ENCODE peak calls at places on chromosomes 4 and X, in six cellular contexts. One of them, this sample, is unnamed.

GRCh38 chr4:152073738-152074137 is 312.9 kb upstream of the GATB start:
- DNase-seq in stimulated activated CD4-positive, alpha-beta T cell treated with anti-CD3 and anti-CD28 coated beads, Interleukin-1b, Interleukin-23, amount 100 ng/mL, for 24 hours: no peak
- DNase-seq in left colon: no peak
- DNase-seq in CD8-positive, alpha-beta memory T cell: no peak
- DNase-seq in CD4-positive, alpha-beta T cell: no peak
- DNase-seq in GM19239: no peak
- DNase-seq in this sample: no peak

GRCh38 chrX:45322820-45323219 is 122.1 kb upstream of the DIPK2B start:
- DNase-seq in stimulated activated CD4-positive, alpha-beta T cell treated with anti-CD3 and anti-CD28 coated beads, Interleukin-1b, Interleukin-23, amount 100 ng/mL, for 24 hours: no peak
- DNase-seq in left colon: no peak
- DNase-seq in CD8-positive, alpha-beta memory T cell: no peak
- DNase-seq in CD4-positive, alpha-beta T cell: no peak
- DNase-seq in GM19239: no peak
- DNase-seq in this sample: no peak

GRCh38 chrX:19729761-19730160 is 157.6 kb downstream of the SH3KBP1 start:
- DNase-seq in stimulated activated CD4-positive, alpha-beta T cell treated with anti-CD3 and anti-CD28 coated beads, Interleukin-1b, Interleukin-23, amount 100 ng/mL, for 24 hours: no peak
- DNase-seq in left colon: no peak
- DNase-seq in CD8-positive, alpha-beta memory T cell: no peak
- DNase-seq in CD4-positive, alpha-beta T cell: no peak
- DNase-seq in GM19239: no peak
- DNase-seq in this sample: no peak

GRCh38 chr4:32775049-32775448 is 2054.9 kb downstream of the PCDH7 start:
- DNase-seq in stimulated activated CD4-positive, alpha-beta T cell treated with anti-CD3 and anti-CD28 coated beads, Interleukin-1b, Interleukin-23, amount 100 ng/mL, for 24 hours: no peak
- DNase-seq in left colon: no peak
- DNase-seq in CD8-positive, alpha-beta memory T cell: no peak
- DNase-seq in CD4-positive, alpha-beta T cell: no peak
- DNase-seq in GM19239: no peak
- DNase-seq in this sample: peak

GRCh38 chr4:186946682-186947294 is 223.1 kb upstream of the FAT1 start:
- DNase-seq in stimulated activated CD4-positive, alpha-beta T cell treated with anti-CD3 and anti-CD28 coated beads, Interleukin-1b, Interleukin-23, amount 100 ng/mL, for 24 hours: no peak
- DNase-seq in left colon: peak
- DNase-seq in CD8-positive, alpha-beta memory T cell: no peak
- DNase-seq in CD4-positive, alpha-beta T cell: no peak
- DNase-seq in GM19239: no peak
- DNase-seq in this sample: peak

GRCh38 chr4:2363056-2363719 is 55.3 kb downstream of the ZFYVE28 start:
- DNase-seq in stimulated activated CD4-positive, alpha-beta T cell treated with anti-CD3 and anti-CD28 coated beads, Interleukin-1b, Interleukin-23, amount 100 ng/mL, for 24 hours: no peak
- DNase-seq in left colon: no peak
- DNase-seq in CD8-positive, alpha-beta memory T cell: no peak
- DNase-seq in CD4-positive, alpha-beta T cell: no peak
- DNase-seq in GM19239: no peak
- DNase-seq in this sample: no peak

GRCh38 chrX:115047715-115048114 is 30.3 kb upstream of the IL13RA2 start:
- DNase-seq in stimulated activated CD4-positive, alpha-beta T cell treated with anti-CD3 and anti-CD28 coated beads, Interleukin-1b, Interleukin-23, amount 100 ng/mL, for 24 hours: no peak
- DNase-seq in left colon: no peak
- DNase-seq in CD8-positive, alpha-beta memory T cell: no peak
- DNase-seq in CD4-positive, alpha-beta T cell: no peak
- DNase-seq in GM19239: no peak
- DNase-seq in this sample: no peak

GRCh38 chr4:120692964-120693363 is 229.6 kb downstream of the PRDM5 start:
- DNase-seq in stimulated activated CD4-positive, alpha-beta T cell treated with anti-CD3 and anti-CD28 coated beads, Interleukin-1b, Interleukin-23, amount 100 ng/mL, for 24 hours: no peak
- DNase-seq in left colon: peak
- DNase-seq in CD8-positive, alpha-beta memory T cell: no peak
- DNase-seq in CD4-positive, alpha-beta T cell: no peak
- DNase-seq in GM19239: no peak
- DNase-seq in this sample: no peak

GRCh38 chr4:83129258-83129657 is 14.7 kb upstream of the PLAC8 start:
- DNase-seq in stimulated activated CD4-positive, alpha-beta T cell treated with anti-CD3 and anti-CD28 coated beads, Interleukin-1b, Interleukin-23, amount 100 ng/mL, for 24 hours: no peak
- DNase-seq in left colon: no peak
- DNase-seq in CD8-positive, alpha-beta memory T cell: no peak
- DNase-seq in CD4-positive, alpha-beta T cell: no peak
- DNase-seq in GM19239: no peak
- DNase-seq in this sample: no peak

GRCh38 chr4:56434599-56435000 is 815 bp downstream of the PPAT start:
- DNase-seq in stimulated activated CD4-positive, alpha-beta T cell treated with anti-CD3 and anti-CD28 coated beads, Interleukin-1b, Interleukin-23, amount 100 ng/mL, for 24 hours: no peak
- DNase-seq in left colon: no peak
- DNase-seq in CD8-positive, alpha-beta memory T cell: peak
- DNase-seq in CD4-positive, alpha-beta T cell: no peak
- DNase-seq in GM19239: no peak
- DNase-seq in this sample: no peak

GRCh38 chrX:37423864-37424569 is 74.9 kb downstream of the PRRG1 start:
- DNase-seq in stimulated activated CD4-positive, alpha-beta T cell treated with anti-CD3 and anti-CD28 coated beads, Interleukin-1b, Interleukin-23, amount 100 ng/mL, for 24 hours: no peak
- DNase-seq in left colon: no peak
- DNase-seq in CD8-positive, alpha-beta memory T cell: no peak
- DNase-seq in CD4-positive, alpha-beta T cell: no peak
- DNase-seq in GM19239: no peak
- DNase-seq in this sample: no peak

GRCh38 chr4:158121203-158121586 is 51.6 kb downstream of the GASK1B start:
- DNase-seq in stimulated activated CD4-positive, alpha-beta T cell treated with anti-CD3 and anti-CD28 coated beads, Interleukin-1b, Interleukin-23, amount 100 ng/mL, for 24 hours: no peak
- DNase-seq in left colon: no peak
- DNase-seq in CD8-positive, alpha-beta memory T cell: no peak
- DNase-seq in CD4-positive, alpha-beta T cell: no peak
- DNase-seq in GM19239: no peak
- DNase-seq in this sample: no peak

GRCh38 chr4:173509031-173510001 is 20.7 kb downstream of the HAND2 start:
- DNase-seq in stimulated activated CD4-positive, alpha-beta T cell treated with anti-CD3 and anti-CD28 coated beads, Interleukin-1b, Interleukin-23, amount 100 ng/mL, for 24 hours: no peak
- DNase-seq in left colon: no peak
- DNase-seq in CD8-positive, alpha-beta memory T cell: no peak
- DNase-seq in CD4-positive, alpha-beta T cell: no peak
- DNase-seq in GM19239: no peak
- DNase-seq in this sample: no peak

GRCh38 chrX:51614353-51614752 is 4.4 kb downstream of the CENPVL3 start:
- DNase-seq in stimulated activated CD4-positive, alpha-beta T cell treated with anti-CD3 and anti-CD28 coated beads, Interleukin-1b, Interleukin-23, amount 100 ng/mL, for 24 hours: no peak
- DNase-seq in left colon: no peak
- DNase-seq in CD8-positive, alpha-beta memory T cell: peak
- DNase-seq in CD4-positive, alpha-beta T cell: no peak
- DNase-seq in GM19239: peak
- DNase-seq in this sample: peak

GRCh38 chr4:87559090-87559837 is 30.1 kb upstream of the SPARCL1 start:
- DNase-seq in stimulated activated CD4-positive, alpha-beta T cell treated with anti-CD3 and anti-CD28 coated beads, Interleukin-1b, Interleukin-23, amount 100 ng/mL, for 24 hours: no peak
- DNase-seq in left colon: no peak
- DNase-seq in CD8-positive, alpha-beta memory T cell: peak
- DNase-seq in CD4-positive, alpha-beta T cell: peak
- DNase-seq in GM19239: peak
- DNase-seq in this sample: peak

GRCh38 chr4:138164218-138164617 is 77.9 kb downstream of the SLC7A11 start:
- DNase-seq in stimulated activated CD4-positive, alpha-beta T cell treated with anti-CD3 and anti-CD28 coated beads, Interleukin-1b, Interleukin-23, amount 100 ng/mL, for 24 hours: no peak
- DNase-seq in left colon: no peak
- DNase-seq in CD8-positive, alpha-beta memory T cell: no peak
- DNase-seq in CD4-positive, alpha-beta T cell: no peak
- DNase-seq in GM19239: no peak
- DNase-seq in this sample: no peak

GRCh38 chr4:89307446-89308160 is at the start of gene GPRIN3:
- DNase-seq in stimulated activated CD4-positive, alpha-beta T cell treated with anti-CD3 and anti-CD28 coated beads, Interleukin-1b, Interleukin-23, amount 100 ng/mL, for 24 hours: peak
- DNase-seq in left colon: peak
- DNase-seq in CD8-positive, alpha-beta memory T cell: peak
- DNase-seq in CD4-positive, alpha-beta T cell: peak
- DNase-seq in GM19239: no peak
- DNase-seq in this sample: peak

GRCh38 chrX:130086414-130087207 is 23.7 kb downstream of the ELF4 start:
- DNase-seq in stimulated activated CD4-positive, alpha-beta T cell treated with anti-CD3 and anti-CD28 coated beads, Interleukin-1b, Interleukin-23, amount 100 ng/mL, for 24 hours: no peak
- DNase-seq in left colon: no peak
- DNase-seq in CD8-positive, alpha-beta memory T cell: peak
- DNase-seq in CD4-positive, alpha-beta T cell: peak
- DNase-seq in GM19239: no peak
- DNase-seq in this sample: no peak

GRCh38 chr4:142818476-142818875 is 27.6 kb downstream of the INPP4B start:
- DNase-seq in stimulated activated CD4-positive, alpha-beta T cell treated with anti-CD3 and anti-CD28 coated beads, Interleukin-1b, Interleukin-23, amount 100 ng/mL, for 24 hours: no peak
- DNase-seq in left colon: no peak
- DNase-seq in CD8-positive, alpha-beta memory T cell: no peak
- DNase-seq in CD4-positive, alpha-beta T cell: no peak
- DNase-seq in GM19239: no peak
- DNase-seq in this sample: no peak

GRCh38 chr4:7077371-7077770 is 9.5 kb upstream of the GRPEL1 start:
- DNase-seq in stimulated activated CD4-positive, alpha-beta T cell treated with anti-CD3 and anti-CD28 coated beads, Interleukin-1b, Interleukin-23, amount 100 ng/mL, for 24 hours: no peak
- DNase-seq in left colon: no peak
- DNase-seq in CD8-positive, alpha-beta memory T cell: no peak
- DNase-seq in CD4-positive, alpha-beta T cell: no peak
- DNase-seq in GM19239: no peak
- DNase-seq in this sample: no peak